ENCODE peak calls at places on chromosomes 16 and 17, in six cellular contexts. M is T-helper 1 cell; J is NCI-H1092 treated with DMSO at 0.1 percent for 48 hours; H is bronchial epithelial cell; F is NCI-H748 treated with DMSO at 0.1 percent for 48 hours; V is activated CD4-positive, alpha-beta T cell treated with anti-CD3 and anti-CD28 coated beads, Interleukin-2, amount 50 U/mL, for 4 hours. B is an unnamed sample.

GRCh38 chr16:27745348-27745747 is 195.4 kb downstream of the KATNIP start:
- DNase-seq in F (no peak), J (no peak), V (no peak), M (no peak), H (no peak), B (no peak)

GRCh38 chr17:335691-336090 is 16.9 kb downstream of the RPH3AL start:
- DNase-seq in H (no peak), F (no peak), V (no peak), M (no peak), J (peak), B (peak)

GRCh38 chr17:62907961-62908360 is 58.1 kb upstream of the TANC2 start:
- DNase-seq in F (no peak), M (no peak), V (no peak), J (no peak), H (no peak), B (no peak)

GRCh38 chr17:34892864-34893263 is 68.4 kb downstream of the CCT6B start:
- DNase-seq in J (peak), H (no peak), F (no peak), M (peak), V (no peak), B (peak)

GRCh38 chr16:11634307-11634706 is 33.9 kb upstream of the SNN start:
- DNase-seq in M (no peak), F (no peak), H (no peak), J (no peak), V (no peak), B (no peak)

GRCh38 chr17:491086-492014 is 138.7 kb upstream of the RPH3AL start:
- DNase-seq in M (peak), J (no peak), F (no peak), H (no peak), V (peak), B (no peak)

GRCh38 chr16:31695667-31696066 is 168.0 kb downstream of the AHSP start:
- DNase-seq in F (no peak), V (peak), M (peak), J (no peak), H (no peak), B (peak)

GRCh38 chr17:80877095-80877828 is 114.4 kb upstream of the CHMP6 start:
- DNase-seq in J (no peak), F (no peak), H (no peak), V (no peak), M (no peak), B (no peak)

GRCh38 chr17:40068917-40069750 is 6.4 kb downstream of the THRA start:
- DNase-seq in V (peak), J (peak), H (peak), F (no peak), M (peak), B (peak)

GRCh38 chr17:83012873-83013778 is 66.3 kb upstream of the METRNL start:
- DNase-seq in M (no peak), V (no peak), J (no peak), H (peak), F (no peak), B (no peak)

GRCh38 chr16:3149630-3150345 is 15.0 kb downstream of the ZNF213 start:
- DNase-seq in M (no peak), J (peak), V (peak), F (peak), H (peak), B (no peak)

GRCh38 chr17:16977932-16978331 is 6.0 kb upstream of the TNFRSF13B start:
- DNase-seq in V (no peak), J (no peak), H (peak), F (no peak), M (no peak), B (no peak)